ENCODE peak calls at places on chromosome 18, in seven cellular contexts. R, Y, S, A, G, X and U are unnamed samples.
A peak's percentile ranks its signal among the peaks of the same experiment; 100 is the strongest.

GRCh38 chr18:71529708-71530303 is 1014.3 kb downstream of the CBLN2 start:
- DNase-seq in X (no peak), S (no peak), R (no peak), A (no peak), Y (no peak), G (no peak), U (no peak)

GRCh38 chr18:56256659-56257058 is 381.7 kb downstream of the TXNL1 start:
- DNase-seq in X (no peak), Y (no peak), R (no peak), S (no peak), A (no peak), G (no peak), U (no peak)

GRCh38 chr18:55089595-55089994 is 130.3 kb upstream of the CCDC68 start:
- DNase-seq in S (no peak), A (no peak), R (no peak), X (no peak), Y (no peak), G (no peak), U (no peak)

GRCh38 chr18:7872569-7872968 is 305.5 kb downstream of the PTPRM start:
- DNase-seq in X (no peak), S (no peak), G (no peak), R (no peak), Y (no peak), A (peak; percentile 84), U (no peak)

GRCh38 chr18:3816601-3817363 is 366.8 kb downstream of the TGIF1 start:
- DNase-seq in R (no peak), Y (no peak), X (no peak), A (peak; percentile 77), S (no peak), G (no peak), U (no peak)

GRCh38 chr18:79064228-79064627 is 5.0 kb upstream of the ATP9B start:
- DNase-seq in R (no peak), Y (no peak), X (no peak), S (no peak), G (no peak), A (no peak), U (no peak)

GRCh38 chr18:79788096-79789085 is 9.3 kb upstream of the KCNG2 start:
- DNase-seq in R (peak; percentile 71), S (no peak), Y (no peak), G (no peak), X (no peak), A (no peak), U (no peak)

GRCh38 chr18:26487437-26487836 is 60.9 kb downstream of the KCTD1 start:
- DNase-seq in S (no peak), Y (no peak), A (peak; percentile 93), R (no peak), G (no peak), X (no peak), U (no peak)

GRCh38 chr18:46590103-46590502 is 66.9 kb downstream of the LOXHD1 start:
- DNase-seq in X (no peak), Y (no peak), G (no peak), A (no peak), R (no peak), S (no peak), U (no peak)

DNA sequence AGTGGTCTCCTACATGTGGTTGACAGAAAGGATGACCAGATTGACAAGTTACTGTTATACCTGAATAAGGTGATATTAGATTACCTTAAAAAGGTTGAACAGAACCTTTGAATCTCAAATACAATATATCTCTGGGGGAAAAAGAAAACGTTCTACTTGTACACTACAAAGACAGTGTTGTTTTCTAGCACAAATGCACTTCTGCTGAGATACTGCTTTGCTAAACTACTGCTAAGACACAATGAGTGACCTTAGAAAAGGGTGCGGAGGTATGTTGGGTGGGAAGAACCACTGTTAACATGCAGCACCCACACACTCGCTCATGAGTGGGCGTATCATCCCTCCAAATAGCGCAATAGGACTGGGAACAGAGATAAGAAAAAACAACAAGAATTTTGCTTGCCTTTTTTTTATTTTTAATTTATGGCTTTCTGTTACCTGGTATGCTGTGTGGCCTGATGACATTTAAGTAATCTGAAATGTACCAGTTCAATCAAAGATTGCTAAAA is 6.1 kb downstream of the BCL2 start:
- DNase-seq in X (no peak), R (no peak), G (no peak), S (no peak), Y (no peak), A (no peak), U (no peak)
- H3K27ac ChIP-seq in X (no peak overlapping the region), R (no peak overlapping the region), G (no peak overlapping the region), S (no peak overlapping the region), Y (peak overlapping the region; percentile 43), A (no peak overlapping the region), U (no peak overlapping the region)

GRCh38 chr18:499351-500229 is 911 bp downstream of the COLEC12 start:
- DNase-seq in S (no peak), G (peak; percentile 25), Y (no peak), A (no peak), R (peak; percentile 52), X (no peak), U (no peak)
- H3K4me3 ChIP-seq in S (no peak overlapping the region), G (no peak overlapping the region), Y (no peak overlapping the region), A (no peak overlapping the region), R (peak overlapping the region; percentile 53), X (peak overlapping the region; percentile 53), U (no peak overlapping the region)

GRCh38 chr18:49321800-49322461 is 138.5 kb downstream of the DYM start:
- DNase-seq in G (no peak), R (no peak), A (no peak), Y (no peak), X (no peak), S (no peak), U (no peak)
- H3K27ac ChIP-seq in G (no peak overlapping the region), R (no peak overlapping the region), A (peak overlapping the region; percentile 55), Y (no peak overlapping the region), X (no peak overlapping the region), S (no peak overlapping the region), U (no peak overlapping the region)

GRCh38 chr18:43525149-43525548 is 247.9 kb upstream of the SYT4 start:
- DNase-seq in S (no peak), Y (no peak), X (no peak), A (no peak), G (peak; percentile 62), R (no peak), U (no peak)
- H3K4me3 ChIP-seq in S (no peak overlapping the region), Y (no peak overlapping the region), X (no peak overlapping the region), A (no peak overlapping the region), G (no peak overlapping the region), R (no peak overlapping the region), U (no peak overlapping the region)

GRCh38 chr18:417495-417894 is 83.0 kb downstream of the COLEC12 start:
- DNase-seq in G (no peak), Y (no peak), S (no peak), R (no peak), A (no peak), X (no peak), U (no peak)

GRCh38 chr18:416928-417327 is 83.6 kb downstream of the COLEC12 start:
- DNase-seq in A (no peak), R (no peak), Y (no peak), X (no peak), G (no peak), S (no peak), U (no peak)

GRCh38 chr18:413263-413662 is 87.2 kb downstream of the COLEC12 start:
- DNase-seq in A (no peak), Y (no peak), X (no peak), G (no peak), S (no peak), R (no peak), U (no peak)

GRCh38 chr18:415047-415446 is 85.5 kb downstream of the COLEC12 start:
- DNase-seq in G (no peak), S (no peak), X (no peak), A (no peak), Y (no peak), R (no peak), U (no peak)

GRCh38 chr18:415627-416612 is 84.6 kb downstream of the COLEC12 start:
- DNase-seq in X (no peak), Y (no peak), R (no peak), S (no peak), G (no peak), A (peak; percentile 37), U (no peak)
- H3K27ac ChIP-seq in X (no peak overlapping the region), Y (no peak overlapping the region), R (no peak overlapping the region), S (no peak overlapping the region), G (no peak overlapping the region), A (peak overlapping the region; percentile 31), U (no peak overlapping the region)

DNA sequence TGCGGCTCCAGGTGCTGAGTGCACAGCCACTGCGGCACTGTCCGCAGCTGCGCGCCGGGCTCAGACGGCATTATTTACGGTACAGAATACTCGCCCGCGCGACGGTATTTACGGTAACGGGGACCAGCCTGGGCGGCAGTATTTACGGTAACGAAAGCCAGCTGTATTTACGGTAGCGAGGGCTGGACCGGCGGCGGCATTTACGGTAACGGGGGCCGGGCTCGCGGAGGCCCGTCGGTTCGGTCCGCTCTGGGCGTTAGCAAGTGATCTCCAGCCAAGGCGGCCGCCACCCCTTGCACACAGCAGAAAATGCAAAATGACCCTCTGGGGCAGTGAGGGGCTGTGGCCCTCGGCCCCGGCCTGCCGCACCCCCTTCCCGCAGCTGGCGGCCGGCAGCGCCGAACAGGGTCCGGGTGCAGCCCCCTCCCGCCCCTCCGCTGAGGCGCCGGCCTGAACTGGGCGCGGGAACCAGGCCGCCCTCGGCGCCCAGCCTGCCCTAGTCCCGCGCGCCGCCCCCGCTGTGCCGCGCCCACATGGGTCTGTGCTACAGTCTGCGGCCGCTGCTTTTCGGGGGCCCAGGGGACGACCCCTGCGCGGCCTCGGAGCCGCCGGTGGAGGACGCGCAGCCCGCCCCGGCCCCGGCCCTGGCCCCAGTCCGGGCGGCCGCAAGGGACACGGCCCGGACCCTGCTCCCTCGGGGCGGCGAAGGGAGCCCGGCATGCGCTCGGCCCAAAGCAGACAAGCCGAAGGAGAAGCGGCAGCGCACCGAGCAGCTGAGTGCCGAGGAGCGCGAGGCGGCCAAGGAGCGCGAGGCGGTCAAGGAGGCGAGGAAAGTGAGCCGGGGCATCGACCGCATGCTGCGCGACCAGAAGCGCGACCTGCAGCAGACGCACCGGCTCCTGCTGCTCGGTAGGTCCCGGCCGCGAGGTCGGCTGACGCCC is at the start of gene GNAL:
- DNase-seq in S (peak; percentile 41), R (peak; percentile 89), A (no peak), Y (no peak), X (peak; percentile 69), G (peak; percentile 81), U (peak; percentile 94)
- H3K4me3 ChIP-seq in S (peak within 1 kb of the TSS; percentile 42), R (peak within 1 kb of the TSS; percentile 53), A (no peak within 1 kb of the TSS), Y (no peak within 1 kb of the TSS), X (peak within 1 kb of the TSS; percentile 77), G (no peak within 1 kb of the TSS), U (peak within 1 kb of the TSS; percentile 82)

GRCh38 chr18:22320736-22321135 is 97.0 kb downstream of the CTAGE1 start:
- DNase-seq in S (no peak), X (no peak), G (no peak), A (no peak), R (no peak), Y (no peak), U (no peak)

GRCh38 chr18:22320155-22320554 is 97.6 kb downstream of the CTAGE1 start:
- DNase-seq in Y (no peak), R (no peak), A (no peak), X (no peak), G (no peak), S (no peak), U (no peak)

GRCh38 chr18:22325396-22325795 is 92.3 kb downstream of the CTAGE1 start:
- DNase-seq in X (no peak), Y (no peak), S (no peak), G (no peak), R (no peak), A (no peak), U (no peak)

GRCh38 chr18:22322251-22322691 is 95.4 kb downstream of the CTAGE1 start:
- DNase-seq in A (no peak), X (peak; percentile 56), S (no peak), R (no peak), Y (no peak), G (no peak), U (no peak)

GRCh38 chr18:22324191-22325131 is 93.3 kb downstream of the CTAGE1 start:
- DNase-seq in Y (no peak), R (peak; percentile 67), G (peak; percentile 33), X (peak; percentile 68), S (no peak), A (no peak), U (no peak)
- H3K27ac ChIP-seq in Y (no peak overlapping the region), R (no peak overlapping the region), G (no peak overlapping the region), X (peak overlapping the region; percentile 8), S (no peak overlapping the region), A (no peak overlapping the region), U (no peak overlapping the region)